ENCODE peak calls at places on chromosome 9, in ten cellular contexts. Z, P, E, D, O, L, U, S, Y and N are unnamed samples.
A peak's percentile ranks its signal among the peaks of the same experiment; 100 is the strongest.

GRCh38 chr9:32918628-32919027 is 82.8 kb downstream of the APTX start:
- DNase-seq in Z (no peak), P (no peak), E (no peak), D (no peak), O (no peak), L (no peak), U (no peak), S (no peak), Y (peak; percentile 54), N (no peak)

GRCh38 chr9:91948423-91949292 is 1.4 kb downstream of the ROR2 start:
- DNase-seq in Z (no peak), P (no peak), E (peak; percentile 31), D (peak; percentile 59), O (peak; percentile 42), L (no peak), U (peak; percentile 91), S (peak; percentile 69), Y (peak; percentile 92), N (no peak)

GRCh38 chr9:127897194-127897692 is 2.2 kb downstream of the ST6GALNAC6 start:
- DNase-seq in Z (no peak), P (peak; percentile 34), E (peak; percentile 85), D (peak; percentile 47), O (peak; percentile 65), L (peak; percentile 73), U (no peak), S (peak; percentile 92), Y (peak; percentile 98), N (no peak)

GRCh38 chr9:91426123-91426745 is 2.6 kb upstream of the NFIL3 start:
- DNase-seq in Z (no peak), P (no peak), E (no peak), D (no peak), O (no peak), L (no peak), U (no peak), S (peak; percentile 67), Y (no peak), N (no peak)

GRCh38 chr9:116355153-116355827 is 201.7 kb downstream of the PAPPA start:
- DNase-seq in Z (no peak), P (no peak), E (peak; percentile 33), D (no peak), O (no peak), L (no peak), U (no peak), S (no peak), Y (peak; percentile 90), N (no peak)

GRCh38 chr9:136666364-136667216 is 3.9 kb downstream of the EGFL7 start:
- DNase-seq in Z (no peak), P (no peak), E (no peak), D (no peak), O (no peak), L (no peak), U (peak; percentile 90), S (no peak), Y (no peak), N (no peak)

GRCh38 chr9:111050819-111051218 is 12.5 kb upstream of the LPAR1 start:
- DNase-seq in Z (no peak), P (no peak), E (no peak), D (no peak), O (no peak), L (no peak), U (no peak), S (no peak), Y (no peak), N (no peak)

GRCh38 chr9:109258619-109259321 is 62.1 kb downstream of the EPB41L4B start:
- DNase-seq in Z (no peak), P (no peak), E (no peak), D (no peak), O (no peak), L (no peak), U (no peak), S (no peak), Y (peak; percentile 83), N (no peak)

GRCh38 chr9:79003514-79003913 is 568.3 kb upstream of the TLE4 start:
- DNase-seq in Z (no peak), P (no peak), E (no peak), D (no peak), O (no peak), L (no peak), U (no peak), S (no peak), Y (no peak), N (no peak)

GRCh38 chr9:76810377-76810957 is 46.2 kb downstream of the PCA3 start:
- DNase-seq in Z (no peak), P (peak; percentile 36), E (no peak), D (peak; percentile 23), O (peak; percentile 19), L (peak; percentile 19), U (no peak), S (peak; percentile 66), Y (peak; percentile 83), N (no peak)